ENCODE peak calls at places on chromosome 10, in seven cellular contexts. X is psoas muscle, M is fibroblast of pulmonary artery, N is skeletal muscle cell, L is fibroblast of mammary gland, O is breast epithelium, U is IMR-90. Q is an unnamed sample.

GRCh38 chr10:92265687-92266258 is 25.1 kb downstream of the CPEB3 start:
- DNase-seq in X (no peak), M (no peak), N (no peak), L (no peak), O (no peak), U (no peak), Q (no peak)

GRCh38 chr10:122342293-122343134 is 32.0 kb upstream of the PLEKHA1 start:
- DNase-seq in X (no peak), M (peak), N (no peak), L (peak), O (no peak), U (peak), Q (no peak)

GRCh38 chr10:76618171-76618570 is 1019.4 kb downstream of the KCNMA1 start:
- DNase-seq in X (no peak), M (no peak), N (no peak), L (no peak), O (no peak), U (no peak), Q (no peak)

GRCh38 chr10:33137356-33138007 is 179.5 kb upstream of the ITGB1 start:
- DNase-seq in X (no peak), M (no peak), N (no peak), L (no peak), O (no peak), U (no peak), Q (no peak)

GRCh38 chr10:3173173-3173878 is 744 bp upstream of the PITRM1 start:
- DNase-seq in X (peak), M (no peak), N (no peak), L (no peak), O (peak), U (no peak), Q (no peak)

GRCh38 chr10:68327889-68328786 is 3.7 kb upstream of the HNRNPH3 start:
- DNase-seq in X (no peak), M (peak), N (no peak), L (peak), O (no peak), U (peak), Q (no peak)

GRCh38 chr10:132925071-132925561 is 17.3 kb downstream of the CFAP46 start:
- DNase-seq in X (peak), M (no peak), N (no peak), L (no peak), O (no peak), U (no peak), Q (no peak)

GRCh38 chr10:132549416-132549815 is 11.8 kb downstream of the INPP5A start:
- DNase-seq in X (peak), M (no peak), N (no peak), L (no peak), O (no peak), U (no peak), Q (no peak)

GRCh38 chr10:44913312-44914079 is 2.4 kb downstream of the TMEM72 start:
- DNase-seq in X (no peak), M (peak), N (no peak), L (no peak), O (no peak), U (no peak), Q (no peak)

GRCh38 chr10:7417103-7417623 is 6.3 kb upstream of the SFMBT2 start:
- DNase-seq in X (no peak), M (peak), N (no peak), L (peak), O (no peak), U (peak), Q (no peak)

GRCh38 chr10:32144817-32145688 is 88.8 kb upstream of the KIF5B start:
- DNase-seq in X (no peak), M (no peak), N (no peak), L (no peak), O (peak), U (no peak), Q (no peak)

GRCh38 chr10:110868981-110869380 is 2.7 kb upstream of the PDCD4 start:
- DNase-seq in X (no peak), M (no peak), N (no peak), L (no peak), O (no peak), U (no peak), Q (no peak)

GRCh38 chr10:90834326-90834725 is 23.5 kb downstream of the HTR7 start:
- DNase-seq in X (no peak), M (no peak), N (no peak), L (no peak), O (no peak), U (no peak), Q (no peak)

GRCh38 chr10:119663866-119664698 is 12.9 kb downstream of the BAG3 start:
- DNase-seq in X (no peak), M (no peak), N (no peak), L (no peak), O (no peak), U (no peak), Q (no peak)

GRCh38 chr10:88896336-88897018 is 16.4 kb downstream of the STAMBPL1 start:
- DNase-seq in X (no peak), M (no peak), N (no peak), L (peak), O (no peak), U (no peak), Q (no peak)

GRCh38 chr10:50576245-50576815 is 47.4 kb downstream of the SGMS1 start:
- DNase-seq in X (no peak), M (peak), N (no peak), L (peak), O (no peak), U (peak), Q (no peak)

GRCh38 chr10:78165617-78166016 is 132.0 kb downstream of the RPS24 start:
- DNase-seq in X (no peak), M (no peak), N (no peak), L (no peak), O (no peak), U (no peak), Q (no peak)

GRCh38 chr10:6164271-6165095 is 38.2 kb upstream of the PFKFB3 start:
- DNase-seq in X (no peak), M (peak), N (no peak), L (no peak), O (no peak), U (no peak), Q (no peak)

GRCh38 chr10:4825868-4826787 is at the start of gene AKR1E2:
- DNase-seq in X (peak), M (peak), N (peak), L (peak), O (peak), U (peak), Q (peak)

GRCh38 chr10:110016037-110016436 is 8.3 kb downstream of the ADD3 start:
- DNase-seq in X (no peak), M (peak), N (no peak), L (peak), O (no peak), U (peak), Q (no peak)

GRCh38 chr10:105837951-105838350 is 1196.9 kb downstream of the SORCS3 start:
- DNase-seq in X (no peak), M (peak), N (no peak), L (peak), O (no peak), U (no peak), Q (no peak)

GRCh38 chr10:123912466-123913201 is 21.0 kb upstream of the CPXM2 start:
- DNase-seq in X (no peak), M (no peak), N (no peak), L (no peak), O (no peak), U (no peak), Q (no peak)

GRCh38 chr10:57723305-57723704 is 544.4 kb downstream of the IPMK start:
- DNase-seq in X (no peak), M (no peak), N (no peak), L (no peak), O (no peak), U (no peak), Q (no peak)

GRCh38 chr10:51860257-51860656 is 160.9 kb upstream of the CSTF2T start:
- DNase-seq in X (no peak), M (peak), N (peak), L (peak), O (no peak), U (peak), Q (peak)

GRCh38 chr10:83817797-83818196 is 321.5 kb upstream of the GHITM start:
- DNase-seq in X (no peak), M (no peak), N (no peak), L (no peak), O (no peak), U (no peak), Q (no peak)

GRCh38 chr10:43140414-43140813 is 2.2 kb downstream of the CSGALNACT2 start:
- DNase-seq in X (no peak), M (peak), N (peak), L (peak), O (no peak), U (peak), Q (no peak)
- H3K4me3 ChIP-seq in X (no peak), M (peak), N (no peak), L (no peak), O (no peak), U (no peak), Q (peak)

GRCh38 chr10:103470755-103471653 is 8.0 kb downstream of the CALHM3 start:
- DNase-seq in X (peak), M (peak), N (no peak), L (peak), O (no peak), U (no peak), Q (no peak)
- H3K4me3 ChIP-seq in X (no peak), M (no peak), N (no peak), L (no peak), O (no peak), U (no peak), Q (no peak)

GRCh38 chr10:100631192-100631591 is 95.4 kb downstream of the HIF1AN start:
- DNase-seq in X (no peak), M (no peak), N (no peak), L (no peak), O (no peak), U (no peak), Q (no peak)

GRCh38 chr10:100623541-100623940 is 87.8 kb downstream of the HIF1AN start:
- DNase-seq in X (no peak), M (no peak), N (no peak), L (no peak), O (no peak), U (no peak), Q (no peak)

GRCh38 chr10:100624298-100624697 is 88.6 kb downstream of the HIF1AN start:
- DNase-seq in X (no peak), M (no peak), N (no peak), L (no peak), O (no peak), U (no peak), Q (no peak)

GRCh38 chr10:100621360-100622205 is 85.8 kb downstream of the HIF1AN start:
- DNase-seq in X (no peak), M (peak), N (no peak), L (peak), O (no peak), U (peak), Q (no peak)

DNA sequence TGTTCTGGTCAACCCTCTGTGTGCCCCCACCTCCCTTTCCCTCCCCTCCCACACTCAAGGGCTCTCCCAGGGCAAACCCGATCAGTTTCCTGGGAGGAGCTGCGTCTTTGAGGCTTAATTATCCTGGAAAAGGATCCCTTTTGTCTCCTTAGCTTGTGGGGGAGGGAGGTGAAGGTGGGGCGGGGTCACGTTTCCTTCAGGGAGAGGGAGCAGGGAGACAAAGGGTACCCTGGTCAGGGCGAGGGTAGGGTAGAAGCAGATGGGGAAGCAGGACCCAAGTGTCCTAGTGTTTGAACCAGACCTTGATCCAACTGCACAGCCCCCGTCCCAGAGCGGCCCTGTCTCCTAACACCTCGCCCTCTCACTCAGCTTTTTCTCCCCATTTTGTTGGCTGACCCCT is 90.1 kb downstream of the HIF1AN start:
- DNase-seq in X (no peak), M (no peak), N (no peak), L (no peak), O (no peak), U (no peak), Q (no peak)
- H3K4me3 ChIP-seq in X (no peak), M (no peak), N (no peak), L (no peak), O (no peak), U (no peak), Q (no peak)

DNA sequence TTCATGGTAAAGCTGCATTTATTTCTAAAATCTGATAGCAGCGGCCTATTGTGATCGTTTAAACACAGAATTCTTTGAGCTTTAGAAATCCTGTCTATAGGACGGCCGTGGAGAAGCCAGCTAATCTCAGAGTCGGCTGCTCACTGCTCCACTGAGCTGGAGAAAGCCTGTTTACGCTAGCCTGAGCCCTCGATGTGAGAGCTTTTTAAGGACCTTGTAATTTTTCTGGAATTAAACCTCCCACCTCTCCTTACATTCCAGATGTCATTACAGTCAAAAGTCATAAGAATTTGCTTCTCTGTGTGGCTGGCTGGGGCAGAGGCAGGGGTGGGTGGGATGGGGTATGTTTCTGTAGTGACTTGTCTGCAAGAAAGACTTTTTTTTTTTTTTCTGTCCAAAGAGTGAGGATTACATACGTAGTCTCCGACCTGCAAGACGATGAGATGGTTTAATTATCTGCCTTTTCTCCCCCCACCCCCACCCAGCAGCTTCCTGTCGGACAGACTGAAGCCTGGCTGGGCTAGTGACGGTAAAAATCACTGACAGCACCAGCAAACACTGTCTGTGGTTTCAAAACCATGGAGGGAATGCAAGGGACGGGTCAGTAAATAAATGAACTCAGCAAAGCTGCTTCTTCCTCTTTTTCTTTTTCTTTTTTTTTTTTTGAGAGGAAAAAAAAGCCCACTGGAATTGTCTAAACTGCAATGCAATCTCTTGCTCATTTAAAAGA is 31.8 kb downstream of the TRIM8 start:
- DNase-seq in X (no peak), M (peak), N (peak), L (peak), O (no peak), U (peak), Q (no peak)
- H3K4me3 ChIP-seq in X (no peak), M (no peak), N (no peak), L (no peak), O (peak), U (peak), Q (no peak)

DNA sequence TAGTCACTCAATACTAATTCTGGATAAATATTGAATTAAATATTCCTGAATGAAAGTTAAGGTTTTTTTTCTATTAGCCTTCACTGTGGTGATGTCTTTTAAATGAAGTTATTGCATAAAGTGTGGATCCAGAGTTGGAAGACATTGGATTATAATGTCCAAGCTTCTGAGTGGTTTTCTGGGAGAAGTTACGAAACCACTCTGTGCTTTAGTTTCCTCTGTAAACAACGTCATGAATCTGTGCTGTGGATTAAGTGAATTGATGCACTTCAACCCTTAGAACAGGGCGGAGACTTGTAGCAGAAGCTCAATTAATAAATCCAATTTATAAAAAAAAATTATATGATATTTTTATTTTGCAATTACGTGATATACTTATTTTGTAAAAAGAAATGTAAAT is 271.7 kb downstream of the BICC1 start:
- DNase-seq in X (no peak), M (peak), N (no peak), L (peak), O (no peak), U (no peak), Q (no peak)
- H3K4me3 ChIP-seq in X (no peak), M (no peak), N (no peak), L (no peak), O (no peak), U (no peak), Q (no peak)

DNA sequence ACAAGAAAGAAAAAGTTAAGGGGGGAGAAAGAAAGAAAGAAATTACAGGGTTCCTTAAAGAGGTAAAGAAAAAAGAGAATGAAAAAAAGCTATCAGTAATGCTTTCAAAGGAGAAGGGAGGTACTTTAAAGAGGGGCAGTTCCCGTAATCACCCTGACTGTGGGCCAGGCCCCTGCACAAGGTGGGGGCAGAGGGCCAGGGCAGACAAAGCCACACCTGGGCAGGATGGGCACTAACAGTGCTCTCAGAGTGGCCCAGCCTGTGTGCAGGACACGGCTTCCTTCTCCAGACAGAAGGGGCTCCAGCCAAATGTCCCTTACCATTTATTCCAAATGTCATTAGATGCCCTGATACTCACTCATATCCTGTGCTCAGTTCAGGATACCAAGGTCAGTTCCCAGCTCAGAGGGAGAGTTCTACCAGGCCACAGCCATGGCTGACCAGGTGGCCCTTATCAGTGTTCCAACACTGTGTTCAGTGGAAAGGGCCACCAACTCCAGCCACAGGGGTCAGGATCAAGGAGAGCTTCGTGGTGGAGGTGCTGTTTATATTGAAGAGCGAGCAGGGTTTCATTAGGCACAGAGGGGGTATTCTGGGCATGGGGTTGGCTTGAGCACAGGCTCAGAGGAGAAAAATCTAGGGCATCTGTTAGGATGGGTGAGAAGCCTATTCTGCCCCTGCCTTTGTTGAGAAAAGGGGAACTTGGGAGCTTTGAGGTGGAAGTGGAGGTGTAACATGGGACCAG is 29.9 kb downstream of the DPCD start:
- DNase-seq in X (no peak), M (no peak), N (no peak), L (no peak), O (no peak), U (no peak), Q (no peak)
- H3K4me3 ChIP-seq in X (no peak), M (no peak), N (no peak), L (no peak), O (no peak), U (no peak), Q (no peak)

GRCh38 chr10:120977892-120978291 is 126.7 kb downstream of the WDR11 start:
- DNase-seq in X (no peak), M (no peak), N (no peak), L (no peak), O (no peak), U (no peak), Q (no peak)
- H3K4me3 ChIP-seq in X (no peak), M (no peak), N (no peak), L (no peak), O (no peak), U (no peak), Q (no peak)

Q was measured in thoracic aorta.